ENCODE peak calls at places on chromosomes 2 and 18, in four cellular contexts. One of them, this sample, is unnamed.
A peak's percentile ranks its signal among the peaks of the same experiment; 100 is the strongest.

GRCh38 chr2:167944825-167945659 is 302.4 kb downstream of the STK39 start:
- DNase-seq in HepG2: no peak
- DNase-seq in A549: no peak
- DNase-seq in WTC11: no peak
- DNase-seq in this sample: peak; percentile 50

GRCh38 chr2:180077295-180077906 is 70.3 kb upstream of the CWC22 start:
- DNase-seq in A549: peak; percentile 9
- DNase-seq in HepG2: peak; percentile 5
- DNase-seq in WTC11: no peak
- DNase-seq in this sample: peak; percentile 15

GRCh38 chr2:28394331-28394877 is 1.7 kb downstream of the FOSL2 start:
- DNase-seq in HepG2: no peak
- DNase-seq in WTC11: no peak
- DNase-seq in A549: peak; percentile 44
- DNase-seq in this sample: no peak

GRCh38 chr2:84782717-84783442 is 98.0 kb downstream of the TRABD2A start:
- DNase-seq in HepG2: no peak
- DNase-seq in A549: no peak
- DNase-seq in WTC11: no peak
- DNase-seq in this sample: no peak

GRCh38 chr2:130850788-130851623 is 14.3 kb downstream of the ARHGEF4 start:
- DNase-seq in HepG2: no peak
- DNase-seq in WTC11: no peak
- DNase-seq in A549: no peak
- DNase-seq in this sample: no peak

GRCh38 chr18:79487198-79488165 is 91.8 kb downstream of the NFATC1 start:
- DNase-seq in A549: no peak
- DNase-seq in HepG2: no peak
- DNase-seq in WTC11: no peak
- DNase-seq in this sample: no peak

GRCh38 chr2:18788590-18788989 is 199.2 kb upstream of the NT5C1B start:
- DNase-seq in A549: no peak
- DNase-seq in HepG2: no peak
- DNase-seq in WTC11: no peak
- DNase-seq in this sample: no peak

GRCh38 chr2:148258124-148258523 is 237.2 kb downstream of the MBD5 start:
- DNase-seq in A549: no peak
- DNase-seq in HepG2: no peak
- DNase-seq in WTC11: no peak
- DNase-seq in this sample: no peak

GRCh38 chr2:160254363-160254762 is 54.3 kb upstream of the ITGB6 start:
- DNase-seq in WTC11: no peak
- DNase-seq in A549: peak; percentile 36
- DNase-seq in HepG2: no peak
- DNase-seq in this sample: no peak

GRCh38 chr2:14420851-14421250 is 211.7 kb upstream of the LRATD1 start:
- DNase-seq in WTC11: no peak
- DNase-seq in HepG2: no peak
- DNase-seq in A549: no peak
- DNase-seq in this sample: no peak

GRCh38 chr18:39463986-39464385 is 1898.4 kb upstream of the CELF4 start:
- DNase-seq in HepG2: no peak
- DNase-seq in WTC11: no peak
- DNase-seq in A549: no peak
- DNase-seq in this sample: no peak

GRCh38 chr2:161332568-161332967 is 24.3 kb downstream of the PSMD14 start:
- DNase-seq in HepG2: no peak
- DNase-seq in A549: no peak
- DNase-seq in WTC11: no peak
- DNase-seq in this sample: no peak

GRCh38 chr2:50953021-50953420 is 78.9 kb downstream of the NRXN1 start:
- DNase-seq in HepG2: peak; percentile 1
- DNase-seq in A549: peak; percentile 13
- DNase-seq in WTC11: no peak
- DNase-seq in this sample: no peak

GRCh38 chr2:71510196-71510807 is 56.9 kb downstream of the DYSF start:
- DNase-seq in WTC11: peak; percentile 89
- DNase-seq in A549: peak; percentile 64
- DNase-seq in HepG2: peak; percentile 42
- DNase-seq in this sample: peak; percentile 74

GRCh38 chr2:240021488-240022104 is 3.5 kb downstream of the NDUFA10 start:
- DNase-seq in WTC11: peak; percentile 93
- DNase-seq in HepG2: peak; percentile 79
- DNase-seq in A549: peak; percentile 69
- DNase-seq in this sample: peak; percentile 46

GRCh38 chr2:216698895-216699294 is 3.5 kb upstream of the IGFBP5 start:
- DNase-seq in WTC11: no peak
- DNase-seq in HepG2: peak; percentile 61
- DNase-seq in A549: peak; percentile 63
- DNase-seq in this sample: peak; percentile 31

GRCh38 chr18:3354506-3354905 is 92.6 kb downstream of the MYL12B start:
- DNase-seq in A549: no peak
- DNase-seq in WTC11: no peak
- DNase-seq in HepG2: no peak
- DNase-seq in this sample: no peak

GRCh38 chr2:171360905-171361304 is 72.9 kb downstream of the METTL8 start:
- DNase-seq in HepG2: no peak
- DNase-seq in A549: no peak
- DNase-seq in WTC11: no peak
- DNase-seq in this sample: no peak

GRCh38 chr2:15688924-15689568 is 97.4 kb downstream of the DDX1 start:
- DNase-seq in A549: no peak
- DNase-seq in HepG2: no peak
- DNase-seq in WTC11: no peak
- DNase-seq in this sample: no peak

GRCh38 chr2:71001592-71002570 is 7.2 kb upstream of the TEX261 start:
- DNase-seq in HepG2: no peak
- DNase-seq in A549: no peak
- DNase-seq in WTC11: peak; percentile 63
- DNase-seq in this sample: no peak

GRCh38 chr2:2716771-2717170 is 385.7 kb upstream of the MYT1L start:
- DNase-seq in WTC11: no peak
- DNase-seq in A549: no peak
- DNase-seq in HepG2: no peak
- DNase-seq in this sample: no peak

GRCh38 chr2:135839713-135840112 is 2.7 kb upstream of the LCT start:
- DNase-seq in A549: no peak
- DNase-seq in HepG2: no peak
- DNase-seq in WTC11: no peak
- DNase-seq in this sample: no peak

GRCh38 chr2:180554330-180554729 is 426.1 kb upstream of the UBE2E3 start:
- DNase-seq in WTC11: no peak
- DNase-seq in A549: no peak
- DNase-seq in HepG2: no peak
- DNase-seq in this sample: no peak

GRCh38 chr2:32745191-32745590 is 117.3 kb downstream of the TTC27 start:
- DNase-seq in A549: peak; percentile 5
- DNase-seq in HepG2: no peak
- DNase-seq in WTC11: no peak
- DNase-seq in this sample: no peak

GRCh38 chr2:30115981-30116285 is 30.9 kb upstream of the YPEL5 start:
- DNase-seq in WTC11: no peak
- DNase-seq in A549: no peak
- DNase-seq in HepG2: no peak
- DNase-seq in this sample: no peak

GRCh38 chr2:70659551-70659950 is 105.9 kb upstream of the TGFA start:
- DNase-seq in WTC11: no peak
- DNase-seq in A549: no peak
- DNase-seq in HepG2: no peak
- DNase-seq in this sample: no peak

GRCh38 chr2:161416633-161417427 is 733 bp downstream of the TBR1 start:
- DNase-seq in HepG2: no peak
- DNase-seq in A549: no peak
- DNase-seq in WTC11: peak; percentile 47
- DNase-seq in this sample: no peak

GRCh38 chr18:64919971-64920370 is 771.1 kb upstream of the LINC00305 start:
- DNase-seq in HepG2: no peak
- DNase-seq in A549: no peak
- DNase-seq in WTC11: no peak
- DNase-seq in this sample: no peak
- TF ChIP-seq HMGXB4 in HepG2: no peak
- TF ChIP-seq HMGXB4 in A549: no peak
- TF ChIP-seq HMGXB4 in WTC11: no peak
- TF ChIP-seq HMGXB4 in this sample: no peak

GRCh38 chr2:120264995-120265394 is 12.3 kb downstream of the RALB start:
- DNase-seq in HepG2: no peak
- DNase-seq in WTC11: no peak
- DNase-seq in A549: no peak
- DNase-seq in this sample: no peak
- TF ChIP-seq HMGXB4 in HepG2: no peak
- TF ChIP-seq HMGXB4 in WTC11: no peak
- TF ChIP-seq HMGXB4 in A549: no peak
- TF ChIP-seq HMGXB4 in this sample: no peak

GRCh38 chr2:101524811-101525430 is 50.0 kb upstream of the RFX8 start:
- DNase-seq in WTC11: no peak
- DNase-seq in HepG2: peak; percentile 16
- DNase-seq in A549: no peak
- DNase-seq in this sample: no peak

GRCh38 chr2:101533611-101534601 is 59.0 kb upstream of the RFX8 start:
- DNase-seq in A549: no peak
- DNase-seq in HepG2: no peak
- DNase-seq in WTC11: peak; percentile 39
- DNase-seq in this sample: no peak

DNA sequence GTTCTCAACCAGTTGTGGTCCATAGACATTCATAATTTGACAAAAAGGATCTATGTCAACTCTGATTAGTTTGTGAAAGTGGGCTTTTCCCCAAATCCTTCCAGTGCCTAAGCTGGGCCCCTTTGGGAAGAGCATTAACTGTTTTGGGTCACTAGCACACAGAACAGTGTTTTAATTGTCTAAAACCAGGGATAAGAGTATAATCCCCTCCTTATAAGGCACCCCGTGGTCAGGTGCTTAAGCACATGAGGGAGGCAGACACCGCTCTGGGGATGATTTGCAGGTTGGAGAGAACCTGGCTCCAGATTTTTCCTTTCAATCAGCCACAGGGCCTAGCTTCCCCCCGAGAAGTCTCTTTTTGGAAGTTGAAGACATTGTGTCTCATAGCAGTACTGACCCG is 53.6 kb upstream of the RFX8 start:
- DNase-seq in HepG2: no peak
- DNase-seq in WTC11: no peak
- DNase-seq in A549: no peak
- DNase-seq in this sample: no peak
- TF ChIP-seq HMGXB4 in HepG2: no peak
- TF ChIP-seq HMGXB4 in WTC11: no peak
- TF ChIP-seq HMGXB4 in A549: no peak
- TF ChIP-seq HMGXB4 in this sample: no peak

DNA sequence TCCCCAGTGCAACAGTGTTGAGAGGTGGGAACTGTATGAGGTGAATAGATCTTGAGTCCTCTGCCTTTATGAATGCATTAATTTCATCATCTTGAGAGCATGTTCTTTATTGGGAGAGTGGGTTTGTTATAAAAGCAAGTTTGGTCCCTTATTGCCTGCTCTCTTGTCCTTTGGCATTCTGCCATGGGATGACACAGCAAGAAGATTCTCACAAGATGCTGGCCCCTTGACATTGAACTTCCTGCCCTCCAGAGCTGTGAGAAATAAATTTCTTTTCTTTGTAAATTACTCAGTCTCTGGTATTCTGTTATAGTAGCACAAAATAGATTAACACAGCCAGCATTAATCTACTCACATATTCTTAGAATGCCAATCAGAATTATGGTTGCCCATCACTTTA is 108.6 kb downstream of the EHBP1 start:
- DNase-seq in WTC11: no peak
- DNase-seq in A549: peak; percentile 60
- DNase-seq in HepG2: no peak
- DNase-seq in this sample: no peak
- TF ChIP-seq HMGXB4 in WTC11: no peak
- TF ChIP-seq HMGXB4 in A549: no peak
- TF ChIP-seq HMGXB4 in HepG2: no peak
- TF ChIP-seq HMGXB4 in this sample: no peak

DNA sequence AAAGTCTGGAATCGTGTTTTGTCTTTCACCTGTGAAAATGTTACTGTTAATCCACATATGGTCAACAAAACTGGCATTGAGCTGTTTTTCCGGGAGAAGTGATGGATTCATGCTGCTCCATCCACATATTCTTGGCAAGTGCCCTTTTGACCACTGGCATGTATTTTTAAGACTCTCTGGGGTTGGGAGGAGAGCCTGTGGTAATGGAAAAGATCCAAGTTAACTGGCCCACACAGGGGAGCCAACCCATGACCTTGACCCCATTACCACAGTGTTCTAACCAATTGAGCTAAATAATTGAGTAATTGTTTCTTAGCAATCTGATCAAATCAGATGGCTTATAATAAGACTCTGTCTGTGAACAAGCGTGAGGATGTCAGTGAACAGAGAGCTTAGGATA is 296.2 kb upstream of the NRP2 start:
- DNase-seq in HepG2: no peak
- DNase-seq in A549: no peak
- DNase-seq in WTC11: no peak
- DNase-seq in this sample: no peak
- TF ChIP-seq HMGXB4 in HepG2: no peak
- TF ChIP-seq HMGXB4 in A549: no peak
- TF ChIP-seq HMGXB4 in WTC11: no peak
- TF ChIP-seq HMGXB4 in this sample: no peak

DNA sequence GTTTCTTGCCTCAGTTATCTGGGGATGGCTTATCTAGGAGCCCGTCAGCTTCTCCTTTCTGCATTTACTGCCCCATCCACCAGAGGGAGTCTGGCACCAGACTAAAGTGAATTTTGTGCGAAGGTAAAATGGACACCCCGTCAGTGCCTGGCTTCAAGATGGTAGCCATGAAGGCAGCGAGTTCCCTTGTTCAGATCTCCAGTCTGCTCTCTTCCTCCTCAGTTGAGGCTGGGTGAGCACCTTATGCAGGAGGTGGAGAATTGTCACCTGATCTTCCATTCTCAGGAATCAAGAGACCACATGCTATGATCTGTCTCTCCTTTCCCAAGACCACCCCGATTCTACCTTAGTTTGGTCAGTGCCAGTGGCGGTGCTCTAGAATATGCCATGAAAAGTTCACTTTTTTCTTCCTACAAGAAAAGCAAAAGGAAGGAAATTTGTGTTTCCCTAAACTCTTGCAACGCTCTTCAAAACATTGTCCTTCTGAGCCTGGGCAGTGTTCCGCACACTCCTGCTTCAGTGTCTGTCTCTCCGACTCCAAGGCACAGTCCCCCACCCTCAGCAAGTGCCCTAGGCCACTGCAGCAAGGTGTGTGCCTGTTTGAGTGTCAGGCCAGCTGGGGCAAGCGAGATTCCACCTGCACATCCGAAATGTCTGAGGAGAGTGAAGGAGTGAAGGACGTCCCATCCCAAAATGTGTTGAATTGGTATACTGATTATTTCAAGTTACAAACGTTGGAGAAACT is 168.6 kb downstream of the SS18 start:
- DNase-seq in HepG2: peak; percentile 31
- DNase-seq in A549: peak; percentile 66
- DNase-seq in WTC11: peak; percentile 74
- DNase-seq in this sample: peak; percentile 85
- TF ChIP-seq HMGXB4 in HepG2: no peak
- TF ChIP-seq HMGXB4 in A549: no peak
- TF ChIP-seq HMGXB4 in WTC11: no peak
- TF ChIP-seq HMGXB4 in this sample: no peak